ENCODE peak calls at places on chromosomes 4 and X, in seven cellular contexts. One of them, this sample, is unnamed. For H3K4me1, the result is how much of the 10 kb centered on the place peaks cover.

GRCh38 chr4:106034751-106035150 is 139.5 kb downstream of the NPNT start:
- DNase-seq in prostate gland: no peak
- DNase-seq in tibial nerve: no peak
- DNase-seq in PC-3: no peak
- DNase-seq in stomach: no peak
- DNase-seq in suprapubic skin: no peak
- DNase-seq in spleen: no peak
- DNase-seq in this sample: no peak

GRCh38 chr4:38533024-38533556 is 130.9 kb upstream of the KLF3 start:
- DNase-seq in prostate gland: no peak
- DNase-seq in tibial nerve: no peak
- DNase-seq in PC-3: no peak
- DNase-seq in stomach: no peak
- DNase-seq in suprapubic skin: no peak
- DNase-seq in spleen: no peak
- DNase-seq in this sample: no peak

GRCh38 chr4:185638548-185639301 is 103.4 kb upstream of the PDLIM3 start:
- DNase-seq in prostate gland: no peak
- DNase-seq in tibial nerve: no peak
- DNase-seq in PC-3: no peak
- DNase-seq in stomach: no peak
- DNase-seq in suprapubic skin: no peak
- DNase-seq in spleen: no peak
- DNase-seq in this sample: no peak

GRCh38 chr4:20395160-20395773 is 143.6 kb downstream of the SLIT2 start:
- DNase-seq in prostate gland: peak
- DNase-seq in tibial nerve: no peak
- DNase-seq in PC-3: peak
- DNase-seq in stomach: peak
- DNase-seq in suprapubic skin: no peak
- DNase-seq in spleen: no peak
- DNase-seq in this sample: peak

GRCh38 chrX:140572724-140573123 is 67.9 kb upstream of the SOX3 start:
- DNase-seq in prostate gland: no peak
- DNase-seq in tibial nerve: no peak
- DNase-seq in PC-3: peak
- DNase-seq in stomach: peak
- DNase-seq in suprapubic skin: no peak
- DNase-seq in spleen: no peak
- DNase-seq in this sample: no peak

GRCh38 chrX:44914532-44915198 is 41.7 kb downstream of the KDM6A start:
- DNase-seq in prostate gland: no peak
- DNase-seq in tibial nerve: no peak
- DNase-seq in PC-3: no peak
- DNase-seq in stomach: no peak
- DNase-seq in suprapubic skin: no peak
- DNase-seq in spleen: no peak
- DNase-seq in this sample: no peak

GRCh38 chr4:24930136-24930535 is 17.3 kb upstream of the CCDC149 start:
- DNase-seq in prostate gland: no peak
- DNase-seq in tibial nerve: no peak
- DNase-seq in PC-3: peak
- DNase-seq in stomach: no peak
- DNase-seq in suprapubic skin: no peak
- DNase-seq in spleen: no peak
- DNase-seq in this sample: no peak

GRCh38 chrX:23752740-23753435 is 9.8 kb upstream of the ACOT9 start:
- DNase-seq in prostate gland: no peak
- DNase-seq in tibial nerve: no peak
- DNase-seq in PC-3: peak
- DNase-seq in stomach: no peak
- DNase-seq in suprapubic skin: no peak
- DNase-seq in spleen: no peak
- DNase-seq in this sample: no peak

GRCh38 chr4:1628892-1629703 is 55.0 kb downstream of the FAM53A start:
- DNase-seq in prostate gland: peak
- DNase-seq in tibial nerve: peak
- DNase-seq in PC-3: peak
- DNase-seq in stomach: peak
- DNase-seq in suprapubic skin: peak
- DNase-seq in spleen: peak
- DNase-seq in this sample: peak

DNA sequence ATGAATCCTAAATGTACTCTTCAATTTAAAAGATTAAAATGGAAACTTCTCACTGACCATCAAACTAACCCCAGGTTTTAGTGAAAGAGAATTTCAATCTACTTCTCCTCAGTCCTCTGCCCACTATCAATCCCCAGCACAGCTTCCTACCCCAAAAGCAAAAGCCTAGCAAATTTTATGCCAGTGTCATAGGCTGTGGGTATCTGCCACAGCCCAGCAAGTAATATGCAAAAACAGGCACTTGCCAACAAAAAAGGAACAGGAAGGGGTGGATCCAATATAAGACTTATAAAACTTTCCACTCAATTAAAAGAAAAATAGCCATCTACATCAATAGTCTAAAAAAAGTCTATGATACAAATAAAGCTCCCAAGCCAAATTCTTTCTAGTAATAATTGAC is 22.3 kb downstream of the CAMK2D start:
- DNase-seq in prostate gland: no peak
- DNase-seq in tibial nerve: no peak
- DNase-seq in PC-3: no peak
- DNase-seq in stomach: no peak
- DNase-seq in suprapubic skin: no peak
- DNase-seq in spleen: no peak
- DNase-seq in this sample: no peak
- H3K4me1 ChIP-seq in prostate gland: under half
- H3K4me1 ChIP-seq in tibial nerve: under half
- H3K4me1 ChIP-seq in PC-3: under half
- H3K4me1 ChIP-seq in stomach: under half
- H3K4me1 ChIP-seq in suprapubic skin: under half
- H3K4me1 ChIP-seq in spleen: under half
- H3K4me1 ChIP-seq in this sample: under half

DNA sequence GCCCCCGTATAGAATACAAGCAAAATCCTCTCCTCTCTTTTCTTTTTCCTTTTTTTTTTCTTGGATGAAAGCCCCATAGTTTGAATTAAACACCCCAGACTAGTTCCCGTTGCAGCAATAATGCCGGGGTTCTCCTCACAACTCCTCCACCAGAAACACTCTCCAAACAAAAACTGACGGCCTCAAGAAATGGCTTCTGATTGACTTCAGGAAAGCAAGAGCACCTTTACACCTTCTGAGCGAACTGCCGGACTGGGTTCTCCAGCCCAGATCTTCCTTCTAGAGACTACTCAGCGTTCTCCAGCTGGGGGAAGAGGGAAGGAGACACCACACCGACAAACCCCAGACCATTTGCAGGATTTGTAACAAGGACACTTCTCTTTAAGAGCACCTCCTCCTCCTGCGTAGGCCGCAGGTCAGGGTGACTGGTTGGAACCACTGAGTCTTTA is 4.0 kb downstream of the HAND2 start:
- DNase-seq in prostate gland: no peak
- DNase-seq in tibial nerve: no peak
- DNase-seq in PC-3: no peak
- DNase-seq in stomach: no peak
- DNase-seq in suprapubic skin: no peak
- DNase-seq in spleen: no peak
- DNase-seq in this sample: no peak
- H3K27ac ChIP-seq in prostate gland: no peak
- H3K27ac ChIP-seq in tibial nerve: no peak
- H3K27ac ChIP-seq in PC-3: no peak
- H3K27ac ChIP-seq in stomach: no peak
- H3K27ac ChIP-seq in suprapubic skin: peak
- H3K27ac ChIP-seq in spleen: peak
- H3K27ac ChIP-seq in this sample: no peak

DNA sequence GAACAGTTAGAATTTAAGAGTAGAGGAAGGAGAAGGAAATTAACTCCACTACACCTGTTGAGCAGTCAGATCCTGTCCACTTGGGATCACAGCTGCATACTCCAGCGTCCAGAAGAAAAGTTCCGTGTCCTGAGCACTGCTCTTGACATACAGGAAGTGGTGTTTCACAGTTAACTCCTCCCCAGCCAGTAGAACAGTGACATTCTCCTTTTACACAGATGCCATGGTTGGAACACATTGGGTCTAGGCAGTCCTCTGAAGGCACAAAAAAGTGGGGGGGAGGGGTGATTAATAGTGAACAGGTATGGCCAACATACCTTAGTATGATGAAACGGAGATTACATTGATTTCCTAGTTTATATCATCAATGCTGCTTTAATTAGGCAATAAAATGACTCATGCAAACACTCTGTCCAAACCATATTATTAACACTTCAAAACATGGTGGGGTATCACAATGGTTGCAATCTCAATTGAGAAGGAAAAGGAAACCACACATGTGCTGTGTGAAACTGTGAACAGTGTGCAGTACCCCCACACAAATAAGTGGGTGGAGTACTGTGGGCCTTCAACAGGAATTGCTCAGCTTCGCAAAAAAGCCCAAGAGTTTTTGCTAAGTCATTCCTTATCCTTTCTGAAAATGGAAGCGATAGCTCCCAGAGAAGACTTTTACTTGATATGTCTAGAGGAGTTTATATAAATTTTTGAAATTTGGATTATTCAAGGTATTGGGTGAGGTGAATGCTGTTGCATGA is 295.6 kb downstream of the SH2D1A start:
- DNase-seq in prostate gland: no peak
- DNase-seq in tibial nerve: no peak
- DNase-seq in PC-3: no peak
- DNase-seq in stomach: no peak
- DNase-seq in suprapubic skin: no peak
- DNase-seq in spleen: no peak
- DNase-seq in this sample: no peak
- H3K4me3 ChIP-seq in prostate gland: no peak
- H3K4me3 ChIP-seq in tibial nerve: no peak
- H3K4me3 ChIP-seq in PC-3: no peak
- H3K4me3 ChIP-seq in stomach: no peak
- H3K4me3 ChIP-seq in suprapubic skin: no peak
- H3K4me3 ChIP-seq in spleen: no peak
- H3K4me3 ChIP-seq in this sample: no peak

DNA sequence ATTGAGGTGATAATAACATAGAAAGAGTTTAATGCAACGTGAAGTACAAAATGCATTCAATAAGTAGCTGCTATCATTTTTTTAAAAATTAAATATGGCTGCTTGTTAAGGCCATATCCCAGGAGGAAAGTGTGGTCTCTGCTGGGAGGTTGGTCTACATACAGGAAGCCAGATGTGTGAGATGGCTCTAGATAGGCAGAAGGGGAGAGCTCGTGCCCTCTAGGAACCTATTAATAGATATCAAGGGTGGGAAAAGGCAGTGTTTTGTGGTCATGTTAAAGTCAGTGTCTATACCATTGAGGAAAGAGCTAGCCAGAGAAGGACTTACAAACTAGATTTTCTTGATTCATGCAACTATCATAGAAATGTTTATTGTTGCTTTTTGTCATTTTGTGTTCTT is 140.5 kb downstream of the KLHL8 start:
- DNase-seq in prostate gland: no peak
- DNase-seq in tibial nerve: no peak
- DNase-seq in PC-3: no peak
- DNase-seq in stomach: no peak
- DNase-seq in suprapubic skin: no peak
- DNase-seq in spleen: no peak
- DNase-seq in this sample: no peak
- H3K4me1 ChIP-seq in prostate gland: under half
- H3K4me1 ChIP-seq in tibial nerve: under half
- H3K4me1 ChIP-seq in PC-3: under half
- H3K4me1 ChIP-seq in stomach: half or more
- H3K4me1 ChIP-seq in suprapubic skin: half or more
- H3K4me1 ChIP-seq in spleen: under half
- H3K4me1 ChIP-seq in this sample: under half